ENCODE peak calls at places on chromosomes 6 and 20, in eight cellular contexts. G, V, Q, N, L, Z, D and O are unnamed samples.

GRCh38 chr6:5998236-5998635 is 8.5 kb downstream of the NRN1 start:
- DNase-seq in G (no peak), V (no peak), Q (no peak), N (no peak), L (no peak), Z (no peak), D (no peak), O (no peak)

GRCh38 chr20:2814587-2815051 is at the start of gene C20orf141:
- DNase-seq in G (no peak), V (peak; percentile 99), Q (peak; percentile 59), N (no peak), L (peak; percentile 56), Z (no peak), D (no peak), O (no peak)

GRCh38 chr6:47308223-47308567 is 1.5 kb downstream of the TNFRSF21 start:
- DNase-seq in G (no peak), V (no peak), Q (no peak), N (no peak), L (no peak), Z (no peak), D (no peak), O (no peak)

GRCh38 chr20:51470907-51471411 is 71.6 kb downstream of the NFATC2 start:
- DNase-seq in G (no peak), V (no peak), Q (no peak), N (no peak), L (no peak), Z (no peak), D (no peak), O (no peak)

GRCh38 chr6:33312361-33313104 is 1.3 kb downstream of the TAPBP start:
- DNase-seq in G (no peak), V (peak; percentile 64), Q (peak; percentile 85), N (peak; percentile 67), L (peak; percentile 75), Z (peak; percentile 84), D (peak; percentile 76), O (peak; percentile 81)

GRCh38 chr6:53654745-53655240 is 10.8 kb downstream of the KLHL31 start:
- DNase-seq in G (no peak), V (no peak), Q (no peak), N (no peak), L (no peak), Z (no peak), D (no peak), O (no peak)

GRCh38 chr6:30979076-30979475 is 4.4 kb upstream of the MUC21 start:
- DNase-seq in G (no peak), V (no peak), Q (no peak), N (no peak), L (no peak), Z (no peak), D (no peak), O (no peak)

GRCh38 chr20:36775196-36775595 is 1.6 kb upstream of the DSN1 start:
- DNase-seq in G (no peak), V (no peak), Q (no peak), N (no peak), L (peak; percentile 6), Z (no peak), D (no peak), O (no peak)

GRCh38 chr6:170087946-170088348 is 202.9 kb downstream of the DLL1 start:
- DNase-seq in G (peak; percentile 23), V (no peak), Q (no peak), N (no peak), L (no peak), Z (no peak), D (peak; percentile 43), O (peak; percentile 9)

GRCh38 chr6:47057830-47058540 is 15.9 kb upstream of the ADGRF1 start:
- DNase-seq in G (no peak), V (no peak), Q (no peak), N (no peak), L (no peak), Z (peak; percentile 45), D (no peak), O (no peak)

GRCh38 chr20:45343445-45343866 is 4.8 kb downstream of the SDC4 start:
- DNase-seq in G (no peak), V (no peak), Q (no peak), N (peak; percentile 54), L (no peak), Z (peak; percentile 76), D (peak; percentile 49), O (no peak)

GRCh38 chr6:161242779-161243693 is 30.8 kb downstream of the AGPAT4 start:
- DNase-seq in G (no peak), V (peak; percentile 41), Q (no peak), N (no peak), L (no peak), Z (no peak), D (peak; percentile 79), O (peak; percentile 64)

GRCh38 chr20:5933802-5934436 is 16.4 kb downstream of the TRMT6 start:
- DNase-seq in G (peak; percentile 26), V (no peak), Q (peak; percentile 41), N (no peak), L (peak; percentile 48), Z (peak; percentile 71), D (no peak), O (no peak)

GRCh38 chr6:34709386-34709785 is 12.8 kb upstream of the ILRUN start:
- DNase-seq in G (no peak), V (peak; percentile 83), Q (no peak), N (no peak), L (peak; percentile 56), Z (no peak), D (no peak), O (no peak)

GRCh38 chr6:30855429-30856069 is 28.8 kb upstream of the DDR1 start:
- DNase-seq in G (no peak), V (no peak), Q (no peak), N (no peak), L (no peak), Z (peak; percentile 71), D (no peak), O (no peak)

GRCh38 chr6:57242505-57242904 is 20.4 kb upstream of the RAB23 start:
- DNase-seq in G (no peak), V (peak; percentile 99), Q (peak; percentile 15), N (no peak), L (no peak), Z (peak; percentile 40), D (no peak), O (no peak)

GRCh38 chr6:32244270-32244669 is 20.4 kb upstream of the NOTCH4 start:
- DNase-seq in G (no peak), V (no peak), Q (no peak), N (no peak), L (no peak), Z (no peak), D (no peak), O (no peak)

GRCh38 chr20:46210672-46211330 is 92.7 kb downstream of the CD40 start:
- DNase-seq in G (no peak), V (no peak), Q (no peak), N (no peak), L (no peak), Z (no peak), D (no peak), O (no peak)

GRCh38 chr20:56422131-56422823 is 10.2 kb downstream of the CASS4 start:
- DNase-seq in G (no peak), V (peak; percentile 88), Q (peak; percentile 24), N (no peak), L (no peak), Z (peak; percentile 81), D (no peak), O (no peak)

GRCh38 chr6:115272311-115272710 is 788.4 kb downstream of the FRK start:
- DNase-seq in G (no peak), V (no peak), Q (no peak), N (no peak), L (no peak), Z (no peak), D (no peak), O (peak; percentile 10)
- TF ChIP-seq USF2 in G (no peak), V (no peak), Q (no peak), N (no peak), L (no peak), Z (no peak), D (no peak), O (no peak)

GRCh38 chr20:62818592-62819493 is 2.0 kb downstream of the COL9A3 start:
- DNase-seq in G (no peak), V (peak; percentile 9), Q (no peak), N (no peak), L (peak; percentile 92), Z (peak; percentile 96), D (no peak), O (no peak)
- TF ChIP-seq USF2 in G (no peak), V (no peak), Q (no peak), N (no peak), L (no peak), Z (no peak), D (no peak), O (no peak)

GRCh38 chr6:107811591-107812218 is 12.4 kb downstream of the SCML4 start:
- DNase-seq in G (no peak), V (peak; percentile 21), Q (peak; percentile 8), N (no peak), L (no peak), Z (no peak), D (no peak), O (no peak)
- TF ChIP-seq USF2 in G (no peak), V (no peak), Q (no peak), N (no peak), L (no peak), Z (no peak), D (no peak), O (no peak)

GRCh38 chr6:139925894-139926641 is 551.6 kb upstream of the CITED2 start:
- DNase-seq in G (no peak), V (peak; percentile 95), Q (no peak), N (no peak), L (peak; percentile 58), Z (peak; percentile 71), D (no peak), O (no peak)
- TF ChIP-seq USF2 in G (no peak), V (no peak), Q (no peak), N (no peak), L (no peak), Z (no peak), D (no peak), O (no peak)

GRCh38 chr20:61557603-61558002 is 305.5 kb downstream of the CDH4 start:
- DNase-seq in G (no peak), V (no peak), Q (no peak), N (no peak), L (no peak), Z (no peak), D (no peak), O (no peak)

GRCh38 chr20:61558726-61559125 is 306.7 kb downstream of the CDH4 start:
- DNase-seq in G (no peak), V (peak; percentile 49), Q (no peak), N (no peak), L (no peak), Z (no peak), D (no peak), O (no peak)

GRCh38 chr20:61559706-61560315 is 307.8 kb downstream of the CDH4 start:
- DNase-seq in G (no peak), V (no peak), Q (no peak), N (no peak), L (no peak), Z (no peak), D (no peak), O (no peak)

GRCh38 chr20:61554617-61555016 is 302.6 kb downstream of the CDH4 start:
- DNase-seq in G (no peak), V (no peak), Q (no peak), N (no peak), L (no peak), Z (no peak), D (no peak), O (no peak)

DNA sequence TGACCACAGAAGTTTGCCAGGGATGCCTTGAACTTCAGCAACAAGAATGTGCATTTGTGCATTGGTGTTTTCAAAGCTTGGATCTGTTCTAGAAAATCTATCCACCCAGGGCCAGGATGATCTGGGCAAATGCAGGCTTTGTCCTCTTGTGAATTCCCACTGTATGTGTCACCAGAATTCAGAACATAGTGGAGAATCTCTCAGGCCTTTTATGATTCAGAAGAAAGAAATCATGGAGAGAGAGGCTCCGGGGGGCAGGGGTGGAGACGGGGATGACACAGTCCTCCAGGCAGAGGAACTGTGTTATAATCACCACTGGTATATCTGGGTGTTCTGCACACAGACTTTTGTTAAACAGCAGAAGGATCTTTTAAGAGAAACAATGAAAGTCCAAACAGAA is 304.1 kb downstream of the CDH4 start:
- DNase-seq in G (no peak), V (peak; percentile 93), Q (peak; percentile 56), N (no peak), L (no peak), Z (no peak), D (no peak), O (no peak)
- TF ChIP-seq USF2 in G (no peak), V (no peak), Q (no peak), N (no peak), L (no peak), Z (no peak), D (no peak), O (no peak)